ENCODE peak calls at places on chromosome 16, in ten cellular contexts. R is spleen; S is fibroblast of mammary gland; M is NCI-H345; V is AG09319; Z is kidney tubule cell; C is activated CD4-positive, alpha-beta T cell treated with anti-CD3 and anti-CD28 coated beads for 1 hour; H is posterior vena cava; K is head of caudate nucleus; Y is memory B cell. T is an unnamed sample.

GRCh38 chr16:81451753-81452680 is 7.4 kb downstream of the CMIP start:
- DNase-seq in R (no peak), S (no peak), M (no peak), V (no peak), Z (peak; percentile 73), C (no peak), H (peak; percentile 80), K (no peak), Y (no peak), T (no peak)

GRCh38 chr16:68383858-68384257 is 64.5 kb downstream of the SMPD3 start:
- DNase-seq in R (peak; percentile 36), S (no peak), M (no peak), V (no peak), Z (no peak), C (no peak), H (no peak), K (no peak), Y (no peak), T (no peak)

GRCh38 chr16:73067671-73068545 is 20.0 kb upstream of the ZFHX3 start:
- DNase-seq in R (no peak), S (no peak), M (no peak), V (no peak), Z (no peak), C (no peak), H (peak; percentile 64), K (no peak), Y (no peak), T (no peak)

GRCh38 chr16:75000481-75001081 is 1.8 kb downstream of the ZNRF1 start:
- DNase-seq in R (no peak), S (no peak), M (no peak), V (no peak), Z (peak; percentile 53), C (no peak), H (no peak), K (no peak), Y (no peak), T (no peak)

GRCh38 chr16:73025506-73026131 is 22.3 kb downstream of the ZFHX3 start:
- DNase-seq in R (no peak), S (peak; percentile 42), M (no peak), V (no peak), Z (no peak), C (no peak), H (no peak), K (no peak), Y (no peak), T (no peak)

GRCh38 chr16:22962905-22963304 is 148.9 kb downstream of the HS3ST2 start:
- DNase-seq in R (no peak), S (no peak), M (no peak), V (no peak), Z (no peak), C (no peak), H (no peak), K (no peak), Y (no peak), T (no peak)

GRCh38 chr16:67470314-67470713 is 10.6 kb downstream of the ATP6V0D1 start:
- DNase-seq in R (peak; percentile 82), S (no peak), M (peak; percentile 24), V (no peak), Z (no peak), C (no peak), H (no peak), K (peak; percentile 90), Y (no peak), T (no peak)

GRCh38 chr16:84195201-84196093 is 4.5 kb downstream of the ADAD2 start:
- DNase-seq in R (no peak), S (no peak), M (no peak), V (no peak), Z (no peak), C (no peak), H (no peak), K (no peak), Y (no peak), T (no peak)

GRCh38 chr16:88593489-88593888 is 23.3 kb downstream of the ZC3H18 start:
- DNase-seq in R (no peak), S (no peak), M (no peak), V (no peak), Z (no peak), C (no peak), H (no peak), K (peak; percentile 53), Y (no peak), T (no peak)

GRCh38 chr16:70661918-70662641 is 15.7 kb downstream of the IL34 start:
- DNase-seq in R (no peak), S (peak; percentile 31), M (no peak), V (no peak), Z (no peak), C (no peak), H (peak; percentile 79), K (no peak), Y (no peak), T (no peak)

GRCh38 chr16:75238132-75238852 is 13.1 kb downstream of the BCAR1 start:
- DNase-seq in R (peak; percentile 75), S (peak; percentile 85), M (peak; percentile 10), V (peak; percentile 75), Z (peak; percentile 46), C (no peak), H (peak; percentile 91), K (peak; percentile 74), Y (no peak), T (no peak)

GRCh38 chr16:88977845-88978607 is 1.0 kb upstream of the CBFA2T3 start:
- DNase-seq in R (no peak), S (no peak), M (no peak), V (no peak), Z (no peak), C (no peak), H (no peak), K (no peak), Y (peak; percentile 36), T (no peak)

GRCh38 chr16:24993722-24994686 is 21.2 kb downstream of the ARHGAP17 start:
- DNase-seq in R (no peak), S (peak; percentile 93), M (no peak), V (no peak), Z (peak; percentile 94), C (no peak), H (no peak), K (no peak), Y (no peak), T (peak; percentile 93)

GRCh38 chr16:85169333-85170065 is 57.2 kb upstream of the CIBAR2 start:
- DNase-seq in R (no peak), S (no peak), M (no peak), V (no peak), Z (peak; percentile 24), C (no peak), H (no peak), K (no peak), Y (no peak), T (no peak)

GRCh38 chr16:89122322-89122831 is 28.7 kb downstream of the ACSF3 start:
- DNase-seq in R (peak; percentile 88), S (no peak), M (peak; percentile 77), V (no peak), Z (peak; percentile 26), C (peak; percentile 59), H (peak; percentile 74), K (peak; percentile 28), Y (peak; percentile 59), T (peak; percentile 47)

GRCh38 chr16:49851468-49851787 is 4.5 kb downstream of the ZNF423 start:
- DNase-seq in R (no peak), S (no peak), M (no peak), V (no peak), Z (no peak), C (no peak), H (no peak), K (no peak), Y (no peak), T (no peak)

GRCh38 chr16:86924537-86924936 is 346.2 kb downstream of the FOXL1 start:
- DNase-seq in R (no peak), S (peak; percentile 97), M (no peak), V (peak; percentile 7), Z (peak; percentile 6), C (no peak), H (peak; percentile 69), K (no peak), Y (no peak), T (peak; percentile 40)

GRCh38 chr16:85327731-85328664 is 215.7 kb upstream of the CIBAR2 start:
- DNase-seq in R (no peak), S (no peak), M (peak; percentile 91), V (no peak), Z (no peak), C (no peak), H (no peak), K (peak; percentile 40), Y (no peak), T (no peak)

GRCh38 chr16:67598527-67598926 is 36.2 kb downstream of the CTCF start:
- DNase-seq in R (no peak), S (peak; percentile 14), M (no peak), V (peak; percentile 36), Z (no peak), C (no peak), H (no peak), K (no peak), Y (no peak), T (no peak)

GRCh38 chr16:65114527-65114926 is 7.3 kb downstream of the CDH11 start:
- DNase-seq in R (no peak), S (no peak), M (no peak), V (no peak), Z (no peak), C (no peak), H (no peak), K (no peak), Y (no peak), T (no peak)

GRCh38 chr16:35557731-35558130 is 2098.3 kb downstream of the TP53TG3F start:
- DNase-seq in R (no peak), S (no peak), M (no peak), V (no peak), Z (no peak), C (no peak), H (no peak), K (no peak), Y (no peak), T (no peak)

GRCh38 chr16:10578474-10579316 is 1.7 kb downstream of the EMP2 start:
- DNase-seq in R (no peak), S (no peak), M (no peak), V (no peak), Z (no peak), C (no peak), H (peak; percentile 81), K (no peak), Y (no peak), T (peak; percentile 37)

GRCh38 chr16:29645699-29646187 is 17.3 kb upstream of the SPN start:
- DNase-seq in R (no peak), S (peak; percentile 43), M (no peak), V (no peak), Z (no peak), C (no peak), H (no peak), K (no peak), Y (no peak), T (peak; percentile 13)

GRCh38 chr16:266258-267164 is 9.2 kb downstream of the RGS11 start:
- DNase-seq in R (peak; percentile 56), S (no peak), M (no peak), V (no peak), Z (no peak), C (no peak), H (no peak), K (no peak), Y (no peak), T (no peak)

GRCh38 chr16:12754824-12755543 is 48.7 kb downstream of the CPPED1 start:
- DNase-seq in R (no peak), S (peak; percentile 25), M (no peak), V (no peak), Z (peak; percentile 26), C (no peak), H (no peak), K (no peak), Y (no peak), T (no peak)

GRCh38 chr16:24717411-24717810 is 12.0 kb upstream of the TNRC6A start:
- DNase-seq in R (no peak), S (peak; percentile 34), M (no peak), V (no peak), Z (no peak), C (no peak), H (no peak), K (no peak), Y (no peak), T (no peak)

GRCh38 chr16:11377156-11377555 is 31.9 kb downstream of the RMI2 start:
- DNase-seq in R (no peak), S (peak; percentile 19), M (no peak), V (no peak), Z (no peak), C (no peak), H (no peak), K (no peak), Y (no peak), T (no peak)

GRCh38 chr16:86919073-86919472 is 340.7 kb downstream of the FOXL1 start:
- DNase-seq in R (no peak), S (no peak), M (no peak), V (no peak), Z (no peak), C (no peak), H (peak; percentile 26), K (no peak), Y (no peak), T (no peak)